ENCODE peak calls at places on chromosomes 3 and 15, in four cellular contexts. Q is H1, E is HepG2, O is K562. V is an unnamed sample.
A peak's percentile ranks its signal among the peaks of the same experiment; 100 is the strongest.

GRCh38 chr15:77737238-77738037 is 104.7 kb upstream of the LINGO1 start:
- DNase-seq in Q (no peak), E (no peak), O (peak; percentile 73), V (no peak)

GRCh38 chr15:80118956-80119355 is 33.8 kb upstream of the FAH start:
- DNase-seq in Q (no peak), E (no peak), O (no peak), V (no peak)

GRCh38 chr15:67101981-67102929 is 36.9 kb downstream of the SMAD3 start:
- DNase-seq in Q (no peak), E (no peak), O (no peak), V (no peak)

GRCh38 chr3:135310317-135310716 is 515.3 kb downstream of the EPHB1 start:
- DNase-seq in Q (no peak), E (no peak), O (no peak), V (no peak)

GRCh38 chr3:49009391-49009790 is 2.2 kb downstream of the WDR6 start:
- DNase-seq in Q (no peak), E (no peak), O (no peak), V (no peak)

GRCh38 chr3:189714991-189715961 is 84.1 kb downstream of the TP63 start:
- DNase-seq in Q (no peak), E (no peak), O (no peak), V (no peak)

GRCh38 chr15:71124937-71125755 is 9.9 kb downstream of the THSD4 start:
- DNase-seq in Q (no peak), E (no peak), O (no peak), V (no peak)

GRCh38 chr15:78392430-78392829 is 45.6 kb upstream of the IREB2 start:
- DNase-seq in Q (no peak), E (no peak), O (no peak), V (no peak)

GRCh38 chr3:121096968-121097367 is 189.0 kb downstream of the STXBP5L start:
- DNase-seq in Q (no peak), E (no peak), O (no peak), V (no peak)

GRCh38 chr15:28861031-28861534 is 12.6 kb upstream of the GOLGA6L7 start:
- DNase-seq in Q (no peak), E (no peak), O (no peak), V (no peak)

GRCh38 chr3:23840521-23840920 is 34.8 kb downstream of the UBE2E1 start:
- DNase-seq in Q (no peak), E (peak; percentile 76), O (no peak), V (no peak)

GRCh38 chr15:26841514-26841913 is 25.3 kb upstream of the GABRA5 start:
- DNase-seq in Q (no peak), E (no peak), O (no peak), V (no peak)

GRCh38 chr15:26841941-26842340 is 24.9 kb upstream of the GABRA5 start:
- DNase-seq in Q (no peak), E (no peak), O (no peak), V (no peak)

GRCh38 chr15:26844901-26845300 is 22.0 kb upstream of the GABRA5 start:
- DNase-seq in Q (no peak), E (no peak), O (no peak), V (no peak)

GRCh38 chr15:26842391-26842790 is 24.5 kb upstream of the GABRA5 start:
- DNase-seq in Q (peak; percentile 63), E (no peak), O (no peak), V (no peak)

GRCh38 chr15:26838742-26839460 is 28.0 kb upstream of the GABRA5 start:
- DNase-seq in Q (peak; percentile 89), E (no peak), O (peak; percentile 64), V (no peak)
- TF ChIP-seq FOSL1 in Q (no peak), E (no peak), O (no peak), V (no peak)

GRCh38 chr3:4887177-4887576 is 92.1 kb upstream of the BHLHE40 start:
- DNase-seq in Q (no peak), E (no peak), O (no peak), V (no peak)

GRCh38 chr3:4885322-4885721 is 93.9 kb upstream of the BHLHE40 start:
- DNase-seq in Q (no peak), E (no peak), O (no peak), V (no peak)

GRCh38 chr3:4886448-4886847 is 92.8 kb upstream of the BHLHE40 start:
- DNase-seq in Q (no peak), E (no peak), O (no peak), V (no peak)

GRCh38 chr3:4883011-4883410 is 96.2 kb upstream of the BHLHE40 start:
- DNase-seq in Q (no peak), E (no peak), O (no peak), V (no peak)

DNA sequence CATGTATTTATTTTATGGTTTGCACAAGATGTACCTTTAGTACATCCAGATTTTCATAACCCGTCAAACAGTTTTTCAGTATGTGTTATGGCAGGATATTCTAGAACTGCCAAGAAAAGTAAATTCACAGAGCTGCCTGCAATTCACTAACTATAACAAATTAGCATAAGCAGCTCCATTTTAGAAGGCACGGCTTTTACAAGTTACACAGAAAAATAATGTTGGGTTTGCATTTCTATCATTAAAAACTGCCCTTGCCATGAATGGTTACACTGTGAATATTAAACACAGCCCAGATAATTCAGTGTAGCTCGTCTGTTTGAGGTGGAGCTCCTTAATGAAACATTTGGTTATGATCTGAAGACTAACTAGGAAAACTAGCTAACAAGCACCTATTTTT is 94.3 kb upstream of the BHLHE40 start:
- DNase-seq in Q (no peak), E (no peak), O (no peak), V (no peak)
- TF ChIP-seq FOSL1 in Q (no peak), E (no peak), O (no peak), V (no peak)

DNA sequence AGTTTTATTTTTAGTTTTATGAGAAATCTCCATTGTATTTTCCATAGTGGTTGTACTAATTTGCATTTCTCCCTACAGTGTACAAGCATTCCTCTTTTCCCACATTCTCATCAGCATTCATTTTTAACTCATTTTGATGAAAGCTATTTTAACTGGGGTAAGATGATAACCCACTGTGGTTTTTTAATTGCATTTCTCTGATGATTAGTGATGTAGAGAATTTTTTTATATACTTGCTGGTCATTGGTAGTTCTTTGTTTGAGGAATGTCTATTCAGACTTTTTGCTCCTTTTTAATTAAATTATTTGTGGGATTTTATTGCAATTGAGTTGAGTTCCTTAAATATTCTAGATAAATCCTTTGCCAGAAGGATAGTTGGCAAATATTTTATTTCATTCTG is 903.6 kb downstream of the DIPK2A start:
- DNase-seq in Q (no peak), E (no peak), O (no peak), V (no peak)
- TF ChIP-seq FOSL1 in Q (no peak), E (no peak), O (no peak), V (no peak)

DNA sequence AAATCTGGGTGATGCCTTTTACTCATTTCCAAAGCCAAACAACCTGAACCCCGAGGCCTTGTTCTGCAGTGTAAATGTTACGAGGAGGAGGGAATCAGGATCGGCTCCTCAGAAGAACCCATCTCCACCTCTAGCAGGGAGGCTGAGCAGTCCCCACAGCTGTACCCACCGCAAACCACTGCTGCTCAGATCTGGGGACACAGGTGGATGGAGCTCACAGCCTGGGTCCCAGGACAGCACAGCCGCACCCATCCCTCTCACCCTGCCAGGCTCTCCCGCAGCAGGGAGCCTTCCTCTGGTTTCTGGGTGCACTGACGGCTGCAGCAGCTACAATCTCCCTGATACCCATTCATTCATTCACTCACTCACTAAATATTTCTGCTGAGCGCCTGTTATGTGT is 44.0 kb upstream of the CGNL1 start:
- DNase-seq in Q (no peak), E (no peak), O (no peak), V (no peak)
- TF ChIP-seq FOSL1 in Q (no peak), E (no peak), O (no peak), V (no peak)

DNA sequence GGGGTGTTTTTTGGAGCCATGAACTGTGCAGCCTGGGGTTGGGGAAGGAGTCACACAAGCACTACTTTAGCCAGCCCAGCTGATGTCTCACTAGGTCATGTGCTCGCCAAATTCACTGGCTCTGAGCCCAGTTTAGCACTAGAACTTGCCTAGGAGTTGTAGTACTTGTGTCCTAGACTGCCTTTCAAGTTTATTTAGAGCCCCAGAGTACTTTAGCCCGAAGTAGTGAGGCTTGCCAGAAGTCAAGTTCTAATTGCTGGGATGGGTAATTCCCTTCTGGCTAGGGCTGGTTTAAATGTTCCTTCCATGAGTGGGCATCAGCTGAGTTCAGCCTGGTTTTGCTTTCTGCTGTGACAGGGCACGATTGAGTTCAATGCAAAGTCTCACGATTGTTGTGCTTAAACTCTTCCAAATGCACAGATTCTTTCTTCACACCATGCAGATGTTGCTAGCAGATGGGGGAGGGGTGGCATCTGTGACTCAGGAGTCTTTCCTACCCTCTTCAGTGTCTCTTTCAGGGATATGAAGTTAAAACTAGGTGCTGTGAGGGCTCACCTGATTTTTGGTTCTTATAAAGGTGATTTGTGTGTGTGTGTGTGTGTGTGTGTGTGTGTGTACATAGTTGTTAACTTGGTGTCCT is 228.2 kb upstream of the ZPLD1 start:
- DNase-seq in Q (no peak), E (no peak), O (no peak), V (no peak)
- TF ChIP-seq FOSL1 in Q (no peak), E (no peak), O (no peak), V (no peak)

GRCh38 chr3:58991623-58992022 is 58.2 kb downstream of the CFAP20DC start:
- DNase-seq in Q (no peak), E (no peak), O (no peak), V (no peak)

GRCh38 chr3:58993547-58993946 is 56.3 kb downstream of the CFAP20DC start:
- DNase-seq in Q (no peak), E (no peak), O (no peak), V (no peak)

GRCh38 chr3:58988041-58988440 is 61.8 kb downstream of the CFAP20DC start:
- DNase-seq in Q (no peak), E (no peak), O (no peak), V (no peak)

GRCh38 chr3:58986654-58987053 is 63.2 kb downstream of the CFAP20DC start:
- DNase-seq in Q (no peak), E (no peak), O (no peak), V (no peak)

GRCh38 chr3:58989173-58989572 is 60.7 kb downstream of the CFAP20DC start:
- DNase-seq in Q (no peak), E (no peak), O (no peak), V (no peak)
- TF ChIP-seq FOSL1 in Q (no peak), E (no peak), O (no peak), V (peak; percentile 18)

GRCh38 chr3:41684802-41685740 is 276.8 kb downstream of the ULK4 start:
- DNase-seq in Q (no peak), E (no peak), O (no peak), V (no peak)
- TF ChIP-seq FOSL1 in Q (no peak), E (no peak), O (no peak), V (no peak)

V was measured in HCT116.